ENCODE peak calls at places on chromosome 15, in four cellular contexts. U, J, I and P are unnamed samples.

GRCh38 chr15:75554717-75555116 is 24.4 kb downstream of the PTPN9 start:
- DNase-seq in U (no peak), J (no peak), I (no peak), P (no peak)

GRCh38 chr15:65245096-65245849 is 34.0 kb upstream of the CILP start:
- DNase-seq in U (no peak), J (no peak), I (peak), P (peak)

GRCh38 chr15:68418611-68419161 is 13.3 kb downstream of the ITGA11 start:
- DNase-seq in U (peak), J (peak), I (no peak), P (no peak)

GRCh38 chr15:61659571-61660190 is 400.6 kb downstream of the VPS13C start:
- DNase-seq in U (no peak), J (no peak), I (no peak), P (no peak)

GRCh38 chr15:69398541-69398940 is 15.6 kb upstream of the KIF23 start:
- DNase-seq in U (no peak), J (no peak), I (no peak), P (no peak)

GRCh38 chr15:64850778-64851502 is 9.2 kb downstream of the PLEKHO2 start:
- DNase-seq in U (no peak), J (no peak), I (no peak), P (no peak)

GRCh38 chr15:48384616-48385015 is 53.4 kb downstream of the DUT start:
- DNase-seq in U (no peak), J (no peak), I (no peak), P (no peak)

GRCh38 chr15:70535071-70535954 is 228.0 kb downstream of the UACA start:
- DNase-seq in U (no peak), J (no peak), I (no peak), P (no peak)

GRCh38 chr15:68385671-68386586 is 46.0 kb downstream of the ITGA11 start:
- DNase-seq in U (no peak), J (no peak), I (no peak), P (peak)

GRCh38 chr15:69424748-69425413 is 10.7 kb downstream of the KIF23 start:
- DNase-seq in U (no peak), J (no peak), I (peak), P (no peak)

GRCh38 chr15:57213783-57214366 is 162.4 kb upstream of the CGNL1 start:
- DNase-seq in U (no peak), J (peak), I (no peak), P (no peak)

GRCh38 chr15:45790325-45790943 is 155.6 kb downstream of the SQOR start:
- DNase-seq in U (peak), J (peak), I (peak), P (no peak)

GRCh38 chr15:26126070-26126469 is 262.9 kb upstream of the ATP10A start:
- DNase-seq in U (no peak), J (no peak), I (peak), P (no peak)

GRCh38 chr15:75203017-75203907 is 1.6 kb downstream of the C15orf39 start:
- DNase-seq in U (peak), J (peak), I (no peak), P (peak)

GRCh38 chr15:61871926-61872522 is 188.2 kb downstream of the VPS13C start:
- DNase-seq in U (no peak), J (peak), I (no peak), P (no peak)

GRCh38 chr15:49036650-49037545 is 9.3 kb downstream of the SECISBP2L start:
- DNase-seq in U (no peak), J (no peak), I (no peak), P (no peak)

GRCh38 chr15:59933607-59934006 is 70.5 kb upstream of the FOXB1 start:
- DNase-seq in U (no peak), J (no peak), I (no peak), P (no peak)

GRCh38 chr15:69755571-69756310 is 303.1 kb downstream of the RPLP1 start:
- DNase-seq in U (no peak), J (no peak), I (peak), P (no peak)

GRCh38 chr15:72009207-72009606 is 108.7 kb downstream of the MYO9A start:
- DNase-seq in U (no peak), J (no peak), I (peak), P (no peak)

GRCh38 chr15:66411190-66411589 is 24.5 kb downstream of the MAP2K1 start:
- DNase-seq in U (no peak), J (no peak), I (no peak), P (no peak)

GRCh38 chr15:100765458-100766224 is 114.0 kb upstream of the ALDH1A3 start:
- DNase-seq in U (no peak), J (no peak), I (no peak), P (no peak)

GRCh38 chr15:80823995-80824394 is 44.8 kb downstream of the CEMIP start:
- DNase-seq in U (no peak), J (no peak), I (no peak), P (no peak)

GRCh38 chr15:68210821-68211655 is 5.9 kb upstream of the CALML4 start:
- DNase-seq in U (peak), J (peak), I (peak), P (peak)

GRCh38 chr15:59166601-59167265 is 39.9 kb upstream of the LDHAL6B start:
- DNase-seq in U (no peak), J (peak), I (no peak), P (no peak)

GRCh38 chr15:100542290-100542689 is 13.5 kb upstream of the CERS3 start:
- DNase-seq in U (no peak), J (no peak), I (no peak), P (no peak)

GRCh38 chr15:71707230-71708051 is 102.9 kb upstream of the NR2E3 start:
- DNase-seq in U (no peak), J (peak), I (no peak), P (no peak)

GRCh38 chr15:57892181-57892580 is 173.3 kb downstream of the ALDH1A2 start:
- DNase-seq in U (no peak), J (no peak), I (no peak), P (no peak)

GRCh38 chr15:91694829-91695205 is 158.7 kb upstream of the SLCO3A1 start:
- DNase-seq in U (no peak), J (no peak), I (peak), P (peak)

GRCh38 chr15:63469190-63469589 is 35.2 kb upstream of the USP3 start:
- DNase-seq in U (no peak), J (no peak), I (no peak), P (no peak)
- H3K4me3 ChIP-seq in U (no peak), J (no peak), I (no peak), P (no peak)

GRCh38 chr15:29670945-29671307 is 151.3 kb downstream of the TJP1 start:
- DNase-seq in U (no peak), J (peak), I (peak), P (no peak)
- TF ChIP-seq POLR2A in U (no peak), J (no peak), I (peak), P (no peak)

DNA sequence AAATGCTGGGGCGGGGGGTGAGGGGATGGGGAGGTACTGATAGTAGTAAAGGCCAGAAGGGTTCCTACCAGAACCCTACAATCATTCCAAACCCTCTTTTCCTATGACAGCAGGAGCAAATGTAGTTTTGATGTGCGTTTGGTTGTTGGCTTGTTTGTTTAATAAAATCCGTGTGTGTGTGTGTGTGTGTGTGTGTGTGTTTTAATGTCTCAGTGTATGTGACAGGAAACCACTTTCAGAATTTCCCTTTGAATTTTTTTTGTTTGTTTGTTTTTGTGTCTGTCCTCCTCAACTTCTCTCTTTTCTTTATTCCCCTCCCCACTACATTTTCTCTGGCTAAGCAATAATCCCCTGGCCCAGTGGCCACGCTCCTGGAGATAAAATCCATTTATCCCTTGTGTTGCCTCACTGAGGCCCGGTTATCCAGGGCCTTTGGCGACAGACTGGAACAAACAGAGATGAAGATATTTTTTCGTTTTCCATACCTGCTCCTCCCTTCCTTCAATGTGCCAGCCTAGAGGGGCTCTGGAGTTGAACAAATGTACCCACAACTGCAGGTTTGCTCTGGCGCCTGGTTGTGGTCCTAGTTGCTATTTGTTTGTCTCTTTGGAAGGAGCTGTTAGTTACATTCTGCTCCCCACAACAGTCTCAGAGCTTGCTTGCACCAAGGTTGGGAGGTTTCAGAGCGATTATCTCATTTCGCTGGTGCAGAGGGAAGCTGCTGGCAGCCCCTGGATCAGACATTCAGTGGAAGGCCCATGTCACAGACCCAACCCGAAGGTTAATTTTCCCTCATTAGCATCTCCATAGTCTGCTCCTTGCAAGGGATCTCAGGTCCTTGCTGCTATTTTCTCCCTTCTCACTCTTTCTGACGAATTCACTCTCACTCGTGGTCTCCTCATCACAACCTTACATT is 17.9 kb downstream of the NR2F2 start:
- DNase-seq in U (no peak), J (peak), I (no peak), P (no peak)
- H3K4me3 ChIP-seq in U (no peak), J (peak), I (no peak), P (peak)

DNA sequence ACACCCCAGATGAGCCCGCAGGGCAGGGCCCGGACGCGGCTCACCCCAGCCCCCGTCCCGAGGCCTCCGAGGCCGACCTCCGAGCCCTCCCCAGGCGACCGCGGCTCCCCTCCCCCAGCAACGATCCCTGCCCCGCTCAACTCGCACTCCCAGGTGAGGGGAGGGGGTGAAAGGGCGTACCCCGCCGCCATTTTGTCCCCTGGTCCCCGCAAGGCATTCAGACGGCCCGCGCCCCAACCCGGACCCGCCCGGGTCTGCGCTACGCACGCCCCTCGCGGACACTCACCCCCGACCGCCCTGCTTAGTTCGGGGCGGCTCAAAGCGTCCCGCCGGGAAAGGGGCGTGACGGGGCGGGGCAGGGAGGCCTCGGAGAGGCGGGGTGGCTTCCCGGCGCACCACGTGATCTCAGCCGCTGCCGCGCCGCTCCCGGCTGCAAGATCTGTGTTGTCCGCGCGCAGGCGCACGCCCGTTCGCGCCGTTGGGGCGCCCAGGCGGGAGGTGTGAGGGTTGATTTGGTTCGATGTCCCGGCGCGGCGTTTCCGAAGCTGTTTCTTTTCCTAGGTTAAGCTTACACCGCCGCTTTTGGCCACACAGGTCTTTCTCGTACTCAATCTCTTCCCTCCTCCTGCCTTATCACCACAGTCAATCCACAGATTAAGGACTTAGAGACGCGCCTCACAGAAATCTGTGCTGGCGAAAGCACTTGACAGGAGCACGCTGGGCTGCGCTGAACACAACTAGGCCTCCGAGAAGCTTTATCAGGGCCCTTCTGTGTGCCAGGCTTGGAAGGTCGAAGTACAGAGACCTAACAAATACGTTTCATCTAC is at the start of gene SCAPER:
- DNase-seq in U (peak), J (peak), I (peak), P (peak)
- TF ChIP-seq POLR2A in U (peak), J (peak), I (peak), P (peak)

GRCh38 chr15:37204698-37205097 is 104.3 kb upstream of the MEIS2 start:
- DNase-seq in U (no peak), J (no peak), I (no peak), P (no peak)

GRCh38 chr15:37206690-37207089 is 106.3 kb upstream of the MEIS2 start:
- DNase-seq in U (no peak), J (no peak), I (no peak), P (no peak)

GRCh38 chr15:37199546-37199945 is 99.2 kb upstream of the MEIS2 start:
- DNase-seq in U (no peak), J (no peak), I (no peak), P (no peak)

GRCh38 chr15:37208475-37209363 is 108.4 kb upstream of the MEIS2 start:
- DNase-seq in U (no peak), J (no peak), I (no peak), P (no peak)

DNA sequence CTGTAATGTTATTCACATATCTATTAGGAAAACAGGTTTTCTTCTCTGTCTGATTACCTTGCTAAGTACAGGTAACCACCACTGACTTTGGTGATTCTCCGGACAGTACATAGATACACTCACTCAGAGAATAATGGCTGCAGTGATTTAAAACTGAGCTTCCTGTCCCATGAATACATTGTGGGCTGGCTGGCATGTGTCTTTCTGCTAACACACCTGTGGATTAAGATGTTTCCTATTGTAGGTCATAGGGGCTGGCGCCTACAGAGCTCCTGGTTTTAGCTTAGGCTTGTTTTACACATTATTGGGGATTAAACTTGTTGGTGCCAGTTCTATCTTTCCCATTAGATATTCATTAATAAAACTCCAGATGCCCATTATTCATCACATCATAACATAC is 102.7 kb upstream of the MEIS2 start:
- DNase-seq in U (no peak), J (no peak), I (no peak), P (no peak)
- H3K4me3 ChIP-seq in U (no peak), J (no peak), I (no peak), P (no peak)

GRCh38 chr15:34314491-34314890 is 23.1 kb downstream of the SLC12A6 start:
- DNase-seq in U (no peak), J (no peak), I (no peak), P (no peak)

GRCh38 chr15:34323217-34323616 is 14.4 kb downstream of the SLC12A6 start:
- DNase-seq in U (no peak), J (no peak), I (no peak), P (no peak)

DNA sequence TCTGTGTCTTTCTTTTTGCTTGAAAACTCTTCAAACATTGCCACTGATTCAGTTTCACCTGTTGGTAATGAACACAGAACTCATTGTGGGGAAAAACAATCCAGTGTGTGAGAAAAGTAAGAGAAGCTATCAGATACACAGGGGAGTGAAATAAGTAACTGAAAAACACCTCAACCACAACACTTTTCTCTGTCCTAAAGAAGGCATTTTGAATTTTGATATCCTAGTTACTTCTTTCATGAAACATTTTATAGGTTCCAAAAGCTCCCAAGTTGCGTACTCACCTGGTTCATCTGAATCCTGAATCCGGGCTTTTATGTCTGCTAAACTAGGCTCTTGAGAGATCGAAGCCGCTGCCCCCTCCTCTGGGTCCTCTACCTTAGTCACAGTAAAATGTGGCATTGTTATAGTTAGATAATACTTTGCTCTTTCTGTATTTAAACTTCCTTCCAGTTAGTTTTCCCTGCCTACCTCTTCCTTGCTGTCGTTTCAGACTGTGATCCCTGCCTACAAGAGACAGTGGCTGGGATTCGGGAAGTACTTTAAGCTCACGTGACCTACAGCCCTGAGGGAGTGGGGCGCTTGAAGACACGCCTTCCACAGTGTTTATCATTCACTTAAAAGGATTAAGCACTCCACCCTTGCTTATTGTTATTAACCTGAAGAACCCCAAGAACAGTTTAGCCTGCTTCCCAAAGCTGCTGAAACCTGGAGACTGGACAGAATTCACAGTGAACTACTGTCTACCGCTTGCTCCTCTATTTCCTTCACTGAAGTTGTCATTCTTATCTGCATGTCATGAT is 19.1 kb downstream of the SLC12A6 start:
- DNase-seq in U (peak), J (peak), I (peak), P (peak)
- TF ChIP-seq POLR2A in U (peak), J (no peak), I (peak), P (no peak)

DNA sequence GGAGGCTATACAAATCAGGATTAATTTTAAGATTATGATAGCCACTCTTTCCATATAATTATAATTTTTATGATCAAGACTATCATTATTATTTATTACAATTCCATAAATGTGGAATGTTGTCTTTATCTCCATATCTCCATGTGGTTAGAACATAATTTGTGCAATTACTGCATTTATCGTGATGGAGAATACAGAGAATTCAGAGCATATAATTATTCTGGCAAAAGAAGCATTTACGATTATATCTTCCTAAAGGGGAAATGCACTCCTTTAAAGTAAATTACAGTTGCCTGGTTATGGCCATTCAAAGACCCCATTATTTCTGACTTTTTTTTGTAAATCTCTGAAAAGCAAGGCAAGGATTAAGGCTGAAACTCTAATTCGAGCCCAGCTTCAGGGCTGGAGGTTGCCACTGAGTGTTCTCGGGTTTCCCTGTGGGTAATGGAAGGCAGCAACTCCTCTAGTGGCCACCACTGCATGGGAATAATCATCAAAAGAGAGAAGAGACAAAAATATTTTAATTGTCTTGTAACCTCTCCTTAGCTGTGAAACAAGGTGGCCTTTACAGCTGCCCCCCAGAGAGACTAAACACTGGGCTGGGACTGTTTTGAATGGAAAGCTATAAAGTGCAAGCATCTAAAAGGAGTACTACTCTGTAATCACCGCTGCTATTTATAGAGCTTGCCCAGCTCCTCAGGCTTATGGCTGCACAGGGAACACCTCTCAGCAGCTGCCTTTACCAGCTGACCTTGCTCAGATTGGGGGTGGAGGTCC is 59.8 kb upstream of the PRTG start:
- DNase-seq in U (no peak), J (no peak), I (no peak), P (no peak)
- H3K4me3 ChIP-seq in U (no peak), J (no peak), I (no peak), P (no peak)